ENCODE peak calls at places on chromosome 20, in four cellular contexts. V, Y, U and Q are unnamed samples. For H3K4me1, the result is how much of the 10 kb centered on the place peaks cover.

GRCh38 chr20:38748863-38749153 is 548 bp downstream of the ACTR5 start:
- DNase-seq in V (no peak), Y (no peak), U (no peak), Q (no peak)

GRCh38 chr20:2871111-2871465 is 2.2 kb upstream of the PTPRA start:
- DNase-seq in V (peak), Y (no peak), U (peak), Q (peak)

GRCh38 chr20:57678340-57678739 is 31.5 kb downstream of the PMEPA1 start:
- DNase-seq in V (no peak), Y (no peak), U (no peak), Q (no peak)

GRCh38 chr20:57811373-57812020 is 101.7 kb upstream of the PMEPA1 start:
- DNase-seq in V (no peak), Y (peak), U (no peak), Q (no peak)

GRCh38 chr20:18928626-18929025 is 115.0 kb downstream of the SCP2D1 start:
- DNase-seq in V (no peak), Y (no peak), U (no peak), Q (no peak)

GRCh38 chr20:1761116-1761515 is 103.5 kb upstream of the SIRPG start:
- DNase-seq in V (peak), Y (no peak), U (peak), Q (peak)

GRCh38 chr20:58705525-58705924 is 12.9 kb downstream of the NPEPL1 start:
- DNase-seq in V (no peak), Y (no peak), U (no peak), Q (no peak)

GRCh38 chr20:46307999-46308257 is 370 bp downstream of the CDH22 start:
- DNase-seq in V (no peak), Y (no peak), U (no peak), Q (no peak)

GRCh38 chr20:57705103-57705899 is 4.5 kb downstream of the PMEPA1 start:
- DNase-seq in V (no peak), Y (no peak), U (no peak), Q (no peak)

GRCh38 chr20:41167481-41168253 is 30.3 kb downstream of the PLCG1 start:
- DNase-seq in V (no peak), Y (no peak), U (no peak), Q (no peak)

GRCh38 chr20:59214083-59214482 is 50.5 kb downstream of the ZNF831 start:
- DNase-seq in V (no peak), Y (no peak), U (no peak), Q (no peak)

GRCh38 chr20:5757949-5758348 is 7.7 kb downstream of the SHLD1 start:
- DNase-seq in V (no peak), Y (no peak), U (no peak), Q (no peak)

GRCh38 chr20:7806831-7807230 is 133.4 kb downstream of the HAO1 start:
- DNase-seq in V (peak), Y (no peak), U (peak), Q (no peak)

GRCh38 chr20:33674294-33675126 is at the start of gene NECAB3:
- DNase-seq in V (peak), Y (peak), U (peak), Q (peak)

GRCh38 chr20:22984611-22985010 is 50.5 kb upstream of the SSTR4 start:
- DNase-seq in V (no peak), Y (no peak), U (no peak), Q (no peak)

GRCh38 chr20:46523696-46524328 is 10.5 kb upstream of the ZNF334 start:
- DNase-seq in V (peak), Y (peak), U (peak), Q (peak)

GRCh38 chr20:50027611-50028105 is 44.9 kb downstream of the SNAI1 start:
- DNase-seq in V (peak), Y (no peak), U (peak), Q (peak)

GRCh38 chr20:19976595-19977372 is 40.4 kb upstream of the NAA20 start:
- DNase-seq in V (peak), Y (no peak), U (peak), Q (peak)

GRCh38 chr20:48777821-48778220 is 50.0 kb downstream of the PREX1 start:
- DNase-seq in V (no peak), Y (no peak), U (no peak), Q (no peak)

GRCh38 chr20:48773837-48774418 is 53.9 kb downstream of the PREX1 start:
- DNase-seq in V (no peak), Y (no peak), U (peak), Q (no peak)

GRCh38 chr20:48774696-48775095 is 53.1 kb downstream of the PREX1 start:
- DNase-seq in V (no peak), Y (no peak), U (no peak), Q (no peak)

GRCh38 chr20:48777005-48777404 is 50.8 kb downstream of the PREX1 start:
- DNase-seq in V (no peak), Y (no peak), U (no peak), Q (no peak)

DNA sequence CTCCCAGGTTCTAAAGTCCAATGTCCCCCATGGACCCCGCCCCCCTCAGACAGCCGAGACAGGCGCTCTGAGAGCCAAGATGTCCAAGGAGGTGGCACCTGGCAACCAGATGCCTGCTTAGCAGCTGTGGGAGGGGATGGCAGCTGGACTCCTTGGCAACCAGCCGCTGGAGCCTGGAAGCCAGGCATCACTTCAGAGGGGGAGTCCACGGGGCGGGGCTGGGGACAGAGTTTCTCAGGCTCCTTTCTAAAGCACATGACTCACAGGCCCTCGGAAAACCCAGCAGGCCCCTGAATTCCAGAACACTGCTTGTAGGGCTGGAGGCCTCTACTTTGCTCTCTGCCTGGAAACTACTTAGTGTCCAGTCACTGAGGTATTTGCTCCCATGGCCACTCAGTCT is 51.5 kb downstream of the PREX1 start:
- DNase-seq in V (peak), Y (no peak), U (peak), Q (peak)
- H3K4me1 ChIP-seq in V (under half), Y (under half), U (under half), Q (under half)

GRCh38 chr20:51427625-51428291 is 114.8 kb downstream of the NFATC2 start:
- DNase-seq in V (no peak), Y (no peak), U (no peak), Q (no peak)
- H3K9ac ChIP-seq in V (no peak), Y (no peak), U (no peak), Q (no peak)

GRCh38 chr20:37672143-37672542 is 21.7 kb upstream of the CTNNBL1 start:
- DNase-seq in V (no peak), Y (no peak), U (no peak), Q (no peak)

GRCh38 chr20:37669062-37669772 is 24.6 kb upstream of the CTNNBL1 start:
- DNase-seq in V (peak), Y (no peak), U (peak), Q (no peak)

GRCh38 chr20:37668166-37668565 is 25.7 kb upstream of the CTNNBL1 start:
- DNase-seq in V (no peak), Y (no peak), U (no peak), Q (no peak)

GRCh38 chr20:37670426-37670825 is 23.4 kb upstream of the CTNNBL1 start:
- DNase-seq in V (no peak), Y (no peak), U (peak), Q (peak)

GRCh38 chr20:37669773-37670236 is 24.0 kb upstream of the CTNNBL1 start:
- DNase-seq in V (no peak), Y (no peak), U (no peak), Q (no peak)
- H3K4me3 ChIP-seq in V (no peak), Y (no peak), U (peak), Q (peak)

DNA sequence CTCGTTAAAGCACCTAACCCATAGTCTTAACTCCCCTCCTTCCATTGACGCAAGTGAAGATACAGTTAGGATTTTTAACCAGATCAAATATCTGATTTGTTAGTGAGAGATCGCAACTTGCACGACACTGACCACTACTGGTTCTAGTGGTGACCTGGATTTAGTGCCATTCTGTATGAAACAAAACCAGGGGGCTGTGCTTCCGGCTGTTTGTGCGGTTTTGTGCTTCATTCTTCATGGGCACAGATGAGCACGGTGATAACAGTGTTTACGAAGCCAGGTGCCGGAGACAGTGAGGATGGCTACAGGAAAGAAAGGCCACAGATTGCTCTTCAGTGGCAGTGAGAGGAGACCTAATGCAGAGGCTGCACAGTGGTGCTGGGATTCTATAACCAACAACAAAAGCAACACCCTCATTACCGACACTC is 75.5 kb downstream of the NOL4L start:
- DNase-seq in V (no peak), Y (no peak), U (no peak), Q (no peak)
- H3K4me1 ChIP-seq in V (under half), Y (under half), U (under half), Q (under half)

GRCh38 chr20:53768329-53768728 is 174.7 kb upstream of the ZNF217 start:
- DNase-seq in V (no peak), Y (no peak), U (no peak), Q (no peak)
- H3K9ac ChIP-seq in V (no peak), Y (no peak), U (no peak), Q (no peak)

GRCh38 chr20:31654534-31654933 is 16.8 kb downstream of the COX4I2 start:
- DNase-seq in V (no peak), Y (no peak), U (no peak), Q (no peak)
- H3K4me3 ChIP-seq in V (no peak), Y (no peak), U (no peak), Q (no peak)

GRCh38 chr20:52923123-52923543 is 49.0 kb upstream of the TSHZ2 start:
- DNase-seq in V (peak), Y (peak), U (peak), Q (no peak)
- H3K4me1 ChIP-seq in V (under half), Y (under half), U (under half), Q (under half)

DNA sequence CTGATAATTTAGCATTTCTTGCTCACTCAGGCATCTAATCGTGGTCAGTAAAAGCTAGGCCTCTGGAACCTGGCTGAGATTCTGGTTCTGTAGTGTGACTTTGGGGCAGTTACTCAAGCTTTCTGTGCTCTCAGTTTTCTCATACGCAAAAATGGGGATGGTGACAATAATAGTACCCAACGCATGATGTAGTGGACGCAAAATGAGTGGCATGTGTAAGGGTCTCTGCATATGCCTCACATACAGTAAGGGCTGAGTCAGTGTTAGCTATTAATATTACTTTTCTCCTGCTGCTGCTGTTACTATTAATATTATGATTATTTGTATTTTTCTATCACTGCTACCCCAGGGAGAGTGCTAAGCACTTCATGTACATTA is 686 bp downstream of the GINS1 start:
- DNase-seq in V (no peak), Y (no peak), U (no peak), Q (peak)
- H3K9ac ChIP-seq in V (peak), Y (no peak), U (peak), Q (peak)

GRCh38 chr20:56409946-56410345 is 2.1 kb upstream of the CASS4 start:
- DNase-seq in V (no peak), Y (no peak), U (no peak), Q (peak)

GRCh38 chr20:56414842-56415765 is 3.0 kb downstream of the CASS4 start:
- DNase-seq in V (no peak), Y (no peak), U (peak), Q (peak)

GRCh38 chr20:56412473-56412790 is 372 bp downstream of the CASS4 start:
- DNase-seq in V (no peak), Y (no peak), U (no peak), Q (no peak)

GRCh38 chr20:56411759-56412472 is at the start of gene CASS4:
- DNase-seq in V (no peak), Y (no peak), U (peak), Q (peak)

GRCh38 chr20:56412949-56413348 is 889 bp downstream of the CASS4 start:
- DNase-seq in V (no peak), Y (no peak), U (no peak), Q (no peak)
- H3K4me3 ChIP-seq in V (no peak), Y (no peak), U (peak), Q (no peak)